ENCODE peak calls at places on chromosome 6, in six cellular contexts. S is activated CD8-positive, alpha-beta T cell treated with anti-CD3 and anti-CD28 coated beads for 36 hours; U is HuH-7.5; G is activated naive CD8-positive, alpha-beta T cell treated with anti-CD3 and anti-CD28 coated beads, Interleukin-2, amount 50 U/mL, for 24 hours; C is A172; A is neural crest cell. J is an unnamed sample.

GRCh38 chr6:340991-341827 is 48.9 kb downstream of the DUSP22 start:
- DNase-seq in U (no peak), S (peak; percentile 47), G (no peak), A (no peak), C (no peak), J (no peak)

GRCh38 chr6:33672808-33673207 is 38.7 kb downstream of the UQCC2 start:
- DNase-seq in C (peak; percentile 97), A (peak; percentile 41), U (peak; percentile 83), S (no peak), G (no peak), J (peak; percentile 88)

GRCh38 chr6:13678255-13678983 is 33.2 kb downstream of the RANBP9 start:
- DNase-seq in G (no peak), U (no peak), S (no peak), A (no peak), C (no peak), J (no peak)

GRCh38 chr6:4224082-4224978 is 89.0 kb upstream of the ECI2 start:
- DNase-seq in G (no peak), S (no peak), C (peak; percentile 86), U (no peak), A (no peak), J (no peak)

GRCh38 chr6:149185799-149186357 is 131.6 kb upstream of the TAB2 start:
- DNase-seq in U (no peak), G (no peak), C (no peak), S (no peak), A (no peak), J (no peak)

GRCh38 chr6:6588924-6589696 is 590 bp downstream of the LY86 start:
- DNase-seq in C (no peak), U (no peak), G (no peak), A (no peak), S (peak; percentile 41), J (no peak)

GRCh38 chr6:137926207-137926731 is 59.2 kb downstream of the TNFAIP3 start:
- DNase-seq in U (no peak), C (peak; percentile 74), S (peak; percentile 77), A (no peak), G (peak; percentile 62), J (peak; percentile 92)

GRCh38 chr6:33590531-33591198 is 10.6 kb upstream of the BAK1 start:
- DNase-seq in C (peak; percentile 76), S (no peak), G (no peak), A (no peak), U (no peak), J (no peak)

GRCh38 chr6:21371676-21372161 is 221.8 kb upstream of the SOX4 start:
- DNase-seq in U (no peak), C (peak; percentile 38), G (no peak), S (no peak), A (no peak), J (peak; percentile 22)

GRCh38 chr6:31180500-31180899 is 10.0 kb upstream of the POU5F1 start:
- DNase-seq in C (peak; percentile 66), G (peak; percentile 74), S (peak; percentile 57), U (peak; percentile 29), A (no peak), J (peak; percentile 60)